ENCODE peak calls at places on chromosomes 7 and 10, in ten cellular contexts. N, J, B, S, F, K, D, O, T and L are unnamed samples.

GRCh38 chr10:99444676-99445075 is 14.3 kb upstream of the GOT1 start:
- DNase-seq in D (no peak), K (no peak), J (no peak), T (no peak), O (no peak), F (no peak), N (no peak), B (no peak), S (no peak), L (no peak)

GRCh38 chr7:124908258-124908657 is 21.4 kb downstream of the POT1 start:
- DNase-seq in N (no peak), K (no peak), S (no peak), T (no peak), D (no peak), B (no peak), F (no peak), O (no peak), J (no peak), L (no peak)

GRCh38 chr10:121865554-121865953 is 62.3 kb downstream of the ATE1 start:
- DNase-seq in D (no peak), N (no peak), B (no peak), T (no peak), F (no peak), S (no peak), J (no peak), K (no peak), O (no peak), L (no peak)

GRCh38 chr10:89458289-89458688 is 43.9 kb downstream of the IFIT5 start:
- DNase-seq in O (no peak), B (no peak), J (peak), S (no peak), F (no peak), K (no peak), T (no peak), N (no peak), D (no peak), L (no peak)

GRCh38 chr7:88357794-88358533 is 51.3 kb upstream of the STEAP4 start:
- DNase-seq in K (no peak), N (no peak), D (peak), J (no peak), S (no peak), F (no peak), O (no peak), B (no peak), T (no peak), L (no peak)

GRCh38 chr10:127612-128432 is 7.4 kb upstream of the ZMYND11 start:
- DNase-seq in O (no peak), F (no peak), T (no peak), J (no peak), B (no peak), K (peak), N (no peak), D (no peak), S (no peak), L (peak)

GRCh38 chr7:75565129-75565528 is 73.0 kb downstream of the SPDYE5 start:
- DNase-seq in T (no peak), S (no peak), B (no peak), K (no peak), N (no peak), O (no peak), J (peak), D (no peak), F (no peak), L (no peak)

GRCh38 chr10:79399242-79399831 is 46.1 kb downstream of the ZCCHC24 start:
- DNase-seq in D (peak), B (no peak), N (no peak), S (no peak), T (no peak), F (no peak), O (peak), K (no peak), J (peak), L (no peak)

GRCh38 chr7:150375662-150376521 is 3.2 kb upstream of the ZNF775 start:
- DNase-seq in J (no peak), D (no peak), F (no peak), T (no peak), S (no peak), O (no peak), K (no peak), N (no peak), B (no peak), L (no peak)

GRCh38 chr7:36795451-36796021 is 71.2 kb upstream of the AOAH start:
- DNase-seq in K (no peak), F (no peak), B (no peak), N (no peak), D (peak), S (no peak), O (no peak), J (no peak), T (no peak), L (no peak)

GRCh38 chr7:127886248-127886647 is 145.0 kb downstream of the LRRC4 start:
- DNase-seq in J (no peak), S (no peak), T (no peak), O (no peak), K (no peak), N (no peak), B (no peak), F (no peak), D (no peak), L (no peak)

GRCh38 chr7:88337556-88337955 is 30.9 kb upstream of the STEAP4 start:
- DNase-seq in K (no peak), F (no peak), T (no peak), O (no peak), D (no peak), J (no peak), B (no peak), N (no peak), S (no peak), L (no peak)

GRCh38 chr10:128173383-128173782 is 47.2 kb upstream of the MKI67 start:
- DNase-seq in B (no peak), F (no peak), K (no peak), T (no peak), D (no peak), N (no peak), S (no peak), O (no peak), J (peak), L (no peak)

GRCh38 chr7:80921130-80921529 is 2.3 kb upstream of the SEMA3C start:
- DNase-seq in T (no peak), F (no peak), D (peak), S (no peak), K (no peak), N (no peak), J (no peak), O (no peak), B (no peak), L (no peak)

GRCh38 chr10:102243304-102243703 is 2.0 kb upstream of the PITX3 start:
- DNase-seq in B (no peak), O (no peak), S (no peak), K (no peak), N (no peak), D (no peak), T (no peak), J (peak), F (no peak), L (no peak)

GRCh38 chr7:130960208-130960988 is 226.4 kb upstream of the KLF14 start:
- DNase-seq in O (no peak), S (no peak), D (peak), T (no peak), K (no peak), B (no peak), J (peak), N (no peak), F (no peak), L (peak)

GRCh38 chr7:104642551-104642950 is 314.1 kb downstream of the LHFPL3 start:
- DNase-seq in F (no peak), D (no peak), K (no peak), J (no peak), T (no peak), S (no peak), O (no peak), N (no peak), B (no peak), L (no peak)

GRCh38 chr7:47285860-47286491 is 295.9 kb downstream of the TNS3 start:
- DNase-seq in T (no peak), N (no peak), K (no peak), O (no peak), S (no peak), D (no peak), B (no peak), F (no peak), J (peak), L (no peak)

GRCh38 chr10:119455609-119456434 is 86.7 kb downstream of the RGS10 start:
- DNase-seq in N (no peak), D (no peak), J (no peak), B (no peak), F (no peak), T (no peak), K (peak), S (no peak), O (peak), L (peak)

GRCh38 chr7:49644402-49645166 is 128.9 kb upstream of the VWC2 start:
- DNase-seq in K (no peak), J (no peak), B (no peak), D (no peak), F (no peak), T (no peak), O (no peak), N (no peak), S (no peak), L (no peak)

GRCh38 chr10:132879408-132880147 is 62.8 kb downstream of the CFAP46 start:
- DNase-seq in O (peak), S (no peak), K (no peak), J (no peak), F (no peak), T (no peak), B (no peak), N (no peak), D (no peak), L (no peak)

GRCh38 chr10:70283445-70284399 is at the start of gene NPFFR1:
- DNase-seq in N (no peak), J (no peak), S (no peak), B (no peak), T (no peak), F (peak), K (no peak), O (no peak), D (no peak), L (no peak)

GRCh38 chr7:117818241-117818640 is 55.0 kb downstream of the CTTNBP2 start:
- DNase-seq in S (no peak), O (no peak), B (no peak), K (no peak), J (no peak), F (no peak), D (no peak), T (no peak), N (no peak), L (no peak)

GRCh38 chr10:43137701-43137970 is 609 bp upstream of the CSGALNACT2 start:
- DNase-seq in B (peak), O (peak), D (no peak), J (no peak), F (peak), S (peak), N (no peak), T (no peak), K (no peak), L (no peak)

GRCh38 chr7:94710256-94710655 is 54.3 kb upstream of the SGCE start:
- DNase-seq in O (no peak), B (no peak), S (no peak), D (no peak), N (no peak), J (no peak), F (no peak), K (no peak), T (no peak), L (no peak)

GRCh38 chr7:66043681-66044497 is 31.7 kb upstream of the ASL start:
- DNase-seq in O (peak), D (no peak), B (no peak), T (peak), S (peak), K (peak), F (peak), J (no peak), N (peak), L (peak)

GRCh38 chr10:112365451-112365850 is 8.5 kb upstream of the ACSL5 start:
- DNase-seq in N (no peak), T (no peak), F (no peak), J (no peak), K (no peak), D (no peak), B (no peak), S (no peak), O (no peak), L (no peak)

GRCh38 chr7:20241491-20242261 is 24.5 kb upstream of the MACC1 start:
- DNase-seq in K (no peak), S (no peak), J (peak), B (no peak), T (no peak), F (no peak), O (no peak), D (no peak), N (no peak), L (no peak)

GRCh38 chr7:50851891-50852290 is 69.2 kb upstream of the GRB10 start:
- DNase-seq in D (no peak), O (no peak), N (no peak), S (no peak), J (no peak), T (no peak), F (no peak), B (no peak), K (no peak), L (no peak)

GRCh38 chr7:139294241-139294640 is 46.9 kb upstream of the FMC1 start:
- DNase-seq in B (no peak), S (no peak), T (no peak), J (no peak), F (no peak), K (no peak), N (no peak), O (no peak), D (no peak), L (no peak)

GRCh38 chr7:76155938-76156337 is 45.8 kb upstream of the SRRM3 start:
- DNase-seq in T (no peak), O (no peak), F (no peak), B (no peak), S (no peak), D (no peak), K (no peak), J (no peak), N (no peak), L (no peak)

GRCh38 chr7:68015565-68016532 is 1019.2 kb downstream of the TYW1 start:
- DNase-seq in T (no peak), F (peak), O (no peak), J (no peak), S (no peak), D (no peak), K (no peak), N (no peak), B (no peak), L (no peak)